ENCODE peak calls at places on chromosomes 5 and 9, in seven cellular contexts. M is RWPE1; G is GM12891; I is lower leg skin; D is stimulated activated naive CD4-positive, alpha-beta T cell; T is NCI-H446 treated with DMSO at 0.1 percent for 48 hours; N is H4. B is an unnamed sample.

GRCh38 chr5:112554089-112554977 is 135.3 kb upstream of the EPB41L4A start:
- DNase-seq in M (no peak), T (no peak), I (no peak), D (no peak), G (no peak), N (no peak), B (no peak)

GRCh38 chr5:16869821-16870796 is 66.0 kb downstream of the MYO10 start:
- DNase-seq in D (no peak), T (no peak), N (peak; percentile 75), G (no peak), I (peak; percentile 68), M (peak; percentile 42), B (no peak)

GRCh38 chr5:132819468-132819867 is 6.4 kb downstream of the SOWAHA start:
- DNase-seq in T (no peak), D (no peak), N (no peak), M (no peak), I (no peak), G (no peak), B (no peak)

GRCh38 chr5:81242906-81243436 is 9.8 kb downstream of the CKMT2 start:
- DNase-seq in T (peak; percentile 15), G (no peak), I (no peak), D (no peak), M (no peak), N (no peak), B (no peak)

GRCh38 chr9:76369583-76369982 is 24.6 kb downstream of the RFK start:
- DNase-seq in D (no peak), N (peak; percentile 48), M (no peak), I (no peak), G (no peak), T (no peak), B (no peak)

GRCh38 chr5:170511550-170511949 is 7.7 kb downstream of the KCNIP1 start:
- DNase-seq in D (no peak), G (no peak), I (no peak), M (no peak), T (no peak), N (no peak), B (no peak)

GRCh38 chr5:54207566-54207965 is 102.8 kb downstream of the ARL15 start:
- DNase-seq in N (no peak), T (no peak), G (no peak), I (no peak), D (no peak), M (no peak), B (no peak)

GRCh38 chr5:133933670-133934295 is 34.6 kb downstream of the C5orf15 start:
- DNase-seq in I (no peak), G (no peak), T (no peak), M (no peak), N (no peak), D (no peak), B (no peak)

GRCh38 chr5:158023266-158023665 is 164.3 kb upstream of the CLINT1 start:
- DNase-seq in D (no peak), N (no peak), M (peak; percentile 83), G (no peak), I (no peak), T (no peak), B (no peak)

GRCh38 chr5:59039003-59039295 is 456.1 kb downstream of the RAB3C start:
- DNase-seq in G (no peak), N (no peak), D (no peak), I (no peak), T (no peak), M (no peak), B (no peak)

GRCh38 chr5:33592245-33592644 is 151.5 kb downstream of the TARS1 start:
- DNase-seq in D (no peak), I (no peak), M (no peak), G (no peak), T (no peak), N (no peak), B (no peak)

GRCh38 chr5:16600397-16600796 is 16.4 kb downstream of the RETREG1 start:
- DNase-seq in I (no peak), T (no peak), N (no peak), M (no peak), D (no peak), G (no peak), B (no peak)

GRCh38 chr9:98552306-98552705 is 156.4 kb downstream of the GABBR2 start:
- DNase-seq in G (no peak), T (no peak), M (no peak), D (no peak), N (peak; percentile 73), I (peak; percentile 54), B (no peak)

GRCh38 chr9:32378496-32378895 is 5.9 kb upstream of the ACO1 start:
- DNase-seq in T (peak; percentile 61), I (no peak), M (peak; percentile 77), D (peak; percentile 9), G (peak; percentile 24), N (peak; percentile 49), B (peak; percentile 16)

GRCh38 chr9:108212179-108212578 is 643.6 kb downstream of the ACTL7B start:
- DNase-seq in I (no peak), M (no peak), G (no peak), T (no peak), D (no peak), N (no peak), B (no peak)

GRCh38 chr5:57495285-57495684 is 12.7 kb upstream of the ACTBL2 start:
- DNase-seq in I (no peak), N (no peak), M (no peak), T (no peak), D (no peak), G (no peak), B (no peak)

GRCh38 chr9:2489838-2490314 is 131.7 kb upstream of the VLDLR start:
- DNase-seq in N (peak; percentile 69), G (no peak), T (no peak), M (no peak), D (no peak), I (no peak), B (no peak)

GRCh38 chr5:525164-525761 is 1.0 kb upstream of the SLC9A3 start:
- DNase-seq in D (no peak), N (no peak), T (no peak), G (no peak), I (no peak), M (no peak), B (no peak)

GRCh38 chr5:83277953-83278352 is 193.6 kb upstream of the VCAN start:
- DNase-seq in D (no peak), N (no peak), T (no peak), M (no peak), G (no peak), I (no peak), B (no peak)

GRCh38 chr9:98142182-98142924 is 23.3 kb upstream of the TRIM14 start:
- DNase-seq in D (no peak), G (no peak), I (no peak), M (peak; percentile 95), T (no peak), N (peak; percentile 71), B (peak; percentile 57)

GRCh38 chr5:1051366-1051720 is 42.7 kb downstream of the NKD2 start:
- DNase-seq in G (no peak), D (no peak), M (no peak), T (no peak), N (no peak), I (no peak), B (no peak)

GRCh38 chr5:179275941-179276837 is 69.1 kb downstream of the ADAMTS2 start:
- DNase-seq in G (no peak), M (no peak), N (peak; percentile 81), T (no peak), I (peak; percentile 96), D (no peak), B (no peak)

GRCh38 chr9:36744678-36745077 is 172.0 kb downstream of the MELK start:
- DNase-seq in N (no peak), T (no peak), I (no peak), M (no peak), G (no peak), D (no peak), B (no peak)

GRCh38 chr5:142717582-142718215 is 31.8 kb upstream of the FGF1 start:
- DNase-seq in G (no peak), D (no peak), N (peak; percentile 66), T (no peak), M (peak; percentile 56), I (peak; percentile 78), B (peak; percentile 28)

GRCh38 chr5:171201285-171201684 is 107.8 kb upstream of the TLX3 start:
- DNase-seq in N (no peak), G (no peak), D (no peak), M (no peak), T (peak; percentile 49), I (no peak), B (no peak)

GRCh38 chr9:103014242-103014641 is 19.1 kb downstream of the CYLC2 start:
- DNase-seq in M (no peak), G (no peak), N (no peak), I (no peak), D (no peak), T (no peak), B (no peak)

GRCh38 chr9:91302831-91303230 is 58.9 kb downstream of the AUH start:
- DNase-seq in I (no peak), N (peak; percentile 72), G (no peak), T (no peak), M (peak; percentile 91), D (no peak), B (peak; percentile 8)

GRCh38 chr9:128553695-128554094 is 1.3 kb downstream of the SPTAN1 start:
- DNase-seq in I (no peak), T (no peak), M (peak; percentile 55), D (no peak), G (no peak), N (no peak), B (no peak)

GRCh38 chr9:118959366-118959765 is 409.9 kb downstream of the BRINP1 start:
- DNase-seq in M (no peak), D (no peak), N (no peak), I (no peak), T (no peak), G (no peak), B (no peak)

GRCh38 chr5:124628251-124628650 is 118.2 kb downstream of the ZNF608 start:
- DNase-seq in G (no peak), N (no peak), T (no peak), I (no peak), M (no peak), D (no peak), B (no peak)

GRCh38 chr9:27475057-27475456 is 49.0 kb upstream of the IFNK start:
- DNase-seq in T (no peak), N (no peak), M (no peak), D (no peak), I (no peak), G (no peak), B (no peak)

GRCh38 chr9:136665704-136666363 is 3.1 kb downstream of the EGFL7 start:
- DNase-seq in N (no peak), I (no peak), M (peak; percentile 65), D (no peak), T (no peak), G (no peak), B (peak; percentile 77)

GRCh38 chr5:55633574-55634203 is 78.4 kb downstream of the SLC38A9 start:
- DNase-seq in I (no peak), M (no peak), D (no peak), G (no peak), N (peak; percentile 51), T (no peak), B (no peak)

GRCh38 chr5:53560028-53560427 is 411 bp upstream of the NDUFS4 start:
- DNase-seq in G (no peak), I (no peak), N (no peak), T (no peak), D (no peak), M (no peak), B (no peak)

GRCh38 chr5:53323511-53323910 is 156.9 kb upstream of the FST start:
- DNase-seq in T (no peak), G (no peak), M (peak; percentile 56), I (no peak), N (no peak), D (no peak), B (no peak)

GRCh38 chr9:89891221-89892052 is 286.6 kb downstream of the GADD45G start:
- DNase-seq in I (peak; percentile 86), G (no peak), M (no peak), T (peak; percentile 37), N (no peak), D (no peak), B (no peak)

GRCh38 chr5:14935341-14935740 is 63.8 kb upstream of the ANKH start:
- DNase-seq in D (no peak), T (no peak), N (no peak), G (no peak), I (no peak), M (no peak), B (no peak)

GRCh38 chr5:40616791-40617190 is 62.9 kb upstream of the PTGER4 start:
- DNase-seq in I (no peak), N (no peak), G (no peak), M (no peak), T (no peak), D (no peak), B (no peak)